ENCODE peak calls at places on chromosome 2, in five cellular contexts. N is lower leg skin, M is A549, H is endodermal cell, C is psoas muscle. R is an unnamed sample.

GRCh38 chr2:117815946-117816345 is 1.5 kb downstream of the DDX18 start:
- DNase-seq in C (no peak), H (no peak), N (no peak), M (no peak), R (no peak)

GRCh38 chr2:240603846-240604245 is 17.3 kb downstream of the CAPN10 start:
- DNase-seq in H (no peak), N (no peak), M (no peak), C (peak; percentile 8), R (no peak)

GRCh38 chr2:75403991-75404428 is 156.7 kb downstream of the EVA1A start:
- DNase-seq in N (no peak), M (peak; percentile 17), H (no peak), C (no peak), R (no peak)

GRCh38 chr2:55962910-55963309 is 39.3 kb upstream of the EFEMP1 start:
- DNase-seq in N (no peak), C (no peak), M (no peak), H (no peak), R (no peak)

GRCh38 chr2:215269397-215270117 is 42.3 kb upstream of the ATIC start:
- DNase-seq in N (peak; percentile 42), M (peak; percentile 18), H (peak; percentile 85), C (peak; percentile 21), R (peak; percentile 91)

GRCh38 chr2:236507393-236508085 is 62.1 kb upstream of the ACKR3 start:
- DNase-seq in C (peak; percentile 41), M (no peak), N (no peak), H (peak; percentile 88), R (no peak)

GRCh38 chr2:240926516-240927389 is 20.6 kb downstream of the CROCC2 start:
- DNase-seq in H (peak; percentile 57), N (no peak), M (no peak), C (peak; percentile 23), R (no peak)

GRCh38 chr2:99389946-99390345 is 52.8 kb downstream of the EIF5B start:
- DNase-seq in N (no peak), C (no peak), H (no peak), M (no peak), R (no peak)

GRCh38 chr2:111216811-111217652 is 96.3 kb downstream of the BCL2L11 start:
- DNase-seq in H (peak; percentile 15), N (no peak), M (no peak), C (no peak), R (no peak)

GRCh38 chr2:231545105-231545902 is 15.1 kb upstream of the NMUR1 start:
- DNase-seq in H (no peak), N (peak; percentile 36), C (no peak), M (no peak), R (no peak)

GRCh38 chr2:219331560-219332213 is 857 bp downstream of the RESP18 start:
- DNase-seq in N (no peak), H (peak; percentile 92), M (no peak), C (peak; percentile 35), R (no peak)

GRCh38 chr2:160214461-160215055 is 14.5 kb upstream of the ITGB6 start:
- DNase-seq in H (no peak), C (peak; percentile 24), M (peak; percentile 69), N (no peak), R (no peak)

GRCh38 chr2:190858817-190859216 is 21.8 kb upstream of the GLS start:
- DNase-seq in N (no peak), M (no peak), C (no peak), H (no peak), R (no peak)

GRCh38 chr2:26274058-26274613 is 29.4 kb downstream of the HADHB start:
- DNase-seq in M (no peak), H (no peak), N (peak; percentile 94), C (peak; percentile 31), R (peak; percentile 78)

GRCh38 chr2:174699993-174700766 is 64.1 kb downstream of the CHRNA1 start:
- DNase-seq in H (no peak), C (no peak), N (no peak), M (peak; percentile 65), R (no peak)

GRCh38 chr2:79369127-79369526 is 143.7 kb upstream of the CTNNA2 start:
- DNase-seq in M (no peak), H (no peak), C (no peak), N (no peak), R (no peak)

GRCh38 chr2:224584111-224584764 is 925 bp downstream of the CUL3 start:
- DNase-seq in H (peak; percentile 66), M (peak; percentile 10), N (peak; percentile 39), C (peak; percentile 35), R (no peak)

GRCh38 chr2:81467096-81467495 is 1162.5 kb upstream of the LRRTM1 start:
- DNase-seq in H (no peak), M (no peak), N (no peak), C (no peak), R (no peak)

GRCh38 chr2:224869601-224870000 is 153.4 kb upstream of the CCDC195 start:
- DNase-seq in M (no peak), C (no peak), N (no peak), H (no peak), R (no peak)

GRCh38 chr2:190804182-190804795 is 76.3 kb upstream of the GLS start:
- DNase-seq in N (no peak), H (no peak), C (no peak), M (no peak), R (no peak)

GRCh38 chr2:10768063-10768507 is 44.5 kb downstream of the PDIA6 start:
- DNase-seq in C (no peak), H (no peak), N (no peak), M (no peak), R (no peak)

GRCh38 chr2:207276248-207276647 is 110.5 kb upstream of the KLF7 start:
- DNase-seq in M (no peak), C (no peak), H (no peak), N (no peak), R (peak; percentile 71)

GRCh38 chr2:230640540-230641011 is 72.1 kb upstream of the CAB39 start:
- DNase-seq in M (no peak), N (no peak), C (no peak), H (no peak), R (peak; percentile 42)

GRCh38 chr2:142165790-142166189 is 35.0 kb upstream of the LRP1B start:
- DNase-seq in N (no peak), C (no peak), H (peak; percentile 73), M (peak; percentile 11), R (peak; percentile 13)

GRCh38 chr2:7145707-7146106 is 228.5 kb downstream of the RNF144A start:
- DNase-seq in M (no peak), N (no peak), C (no peak), H (no peak), R (no peak)

GRCh38 chr2:237118025-237118424 is 32.3 kb downstream of the COPS8 start:
- DNase-seq in H (no peak), N (no peak), C (no peak), M (no peak), R (no peak)

GRCh38 chr2:69997296-69998184 is 36.1 kb upstream of the ASPRV1 start:
- DNase-seq in H (peak; percentile 83), C (peak; percentile 58), N (no peak), M (peak; percentile 70), R (no peak)

GRCh38 chr2:151945186-151945585 is 117.0 kb upstream of the ARL5A start:
- DNase-seq in H (no peak), N (peak; percentile 44), M (no peak), C (no peak), R (no peak)

GRCh38 chr2:98380203-98380535 is 33.9 kb downstream of the CNGA3 start:
- DNase-seq in H (no peak), C (no peak), N (no peak), M (no peak), R (no peak)

DNA sequence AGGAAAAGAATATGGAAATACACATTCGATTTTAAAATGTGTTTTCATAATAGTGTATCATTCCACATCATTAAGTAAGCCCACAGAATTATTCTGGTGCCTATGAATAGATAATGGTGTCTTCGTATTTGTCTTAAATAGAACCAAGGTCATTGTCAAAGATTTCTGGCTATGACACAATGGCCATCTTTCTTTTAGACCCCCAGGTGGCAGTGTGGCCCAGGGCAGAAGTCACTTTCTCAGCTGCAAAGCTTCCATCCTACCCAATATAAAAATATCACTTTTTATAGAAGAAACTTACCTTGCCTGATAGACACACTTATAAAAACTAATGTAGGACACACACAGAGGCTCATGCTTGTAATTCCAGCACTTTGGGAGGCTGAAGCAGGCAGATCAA is 57.5 kb downstream of the ZRANB3 start:
- DNase-seq in N (no peak), H (peak; percentile 51), C (no peak), M (peak; percentile 3), R (peak; percentile 3)
- TF ChIP-seq CTCF in N (no peak), H (peak; percentile 86), C (peak; percentile 62), M (peak; percentile 50), R (peak; percentile 54)

DNA sequence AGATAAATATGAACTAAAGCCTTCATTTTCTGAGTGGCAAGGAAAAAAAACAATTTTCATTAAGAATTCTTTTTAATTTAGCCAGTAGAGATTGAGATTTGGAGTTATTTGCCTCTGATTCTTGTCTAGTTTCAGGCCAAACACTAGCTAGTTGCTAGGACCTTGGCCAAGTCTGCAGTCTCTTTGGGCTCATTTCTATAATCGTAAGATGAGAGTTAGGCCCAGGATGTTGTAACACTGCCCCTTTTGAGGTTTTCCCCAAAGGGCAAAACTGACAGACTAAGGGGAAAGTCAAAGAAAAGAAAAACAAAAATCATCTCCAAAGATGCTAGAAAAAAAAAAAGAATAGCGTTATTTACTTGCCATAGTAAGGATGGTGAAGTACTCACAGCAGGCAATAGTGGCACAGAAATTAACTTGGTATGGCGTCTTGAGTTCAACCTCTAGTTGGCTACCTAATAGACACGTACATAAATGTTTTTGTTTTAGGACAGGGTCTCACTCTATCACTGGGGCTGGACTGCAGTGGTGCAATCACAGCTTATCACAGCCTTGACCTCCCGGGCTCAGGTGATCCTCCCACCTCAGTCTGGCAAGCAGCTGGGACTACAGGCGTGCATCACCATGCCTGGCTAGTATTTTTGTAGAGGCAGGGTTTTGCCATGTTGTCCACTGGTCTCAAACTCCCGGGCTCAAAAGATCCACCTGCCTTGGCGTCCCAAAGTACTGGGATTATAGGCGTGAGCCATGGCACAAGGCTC is 23.0 kb upstream of the ADAM17 start:
- DNase-seq in N (no peak), M (no peak), C (no peak), H (no peak), R (no peak)
- H3K4me3 ChIP-seq in N (no peak overlapping the region), M (no peak overlapping the region), C (no peak overlapping the region), H (no peak overlapping the region), R (no peak overlapping the region)

GRCh38 chr2:182129188-182129707 is 143.6 kb downstream of the PPP1R1C start:
- DNase-seq in C (no peak), H (no peak), M (no peak), N (no peak), R (no peak)

GRCh38 chr2:182133195-182133891 is 147.7 kb downstream of the PPP1R1C start:
- DNase-seq in M (no peak), H (no peak), N (no peak), C (no peak), R (no peak)

GRCh38 chr2:182134201-182134600 is 148.5 kb downstream of the PPP1R1C start:
- DNase-seq in C (no peak), H (no peak), N (no peak), M (no peak), R (no peak)

DNA sequence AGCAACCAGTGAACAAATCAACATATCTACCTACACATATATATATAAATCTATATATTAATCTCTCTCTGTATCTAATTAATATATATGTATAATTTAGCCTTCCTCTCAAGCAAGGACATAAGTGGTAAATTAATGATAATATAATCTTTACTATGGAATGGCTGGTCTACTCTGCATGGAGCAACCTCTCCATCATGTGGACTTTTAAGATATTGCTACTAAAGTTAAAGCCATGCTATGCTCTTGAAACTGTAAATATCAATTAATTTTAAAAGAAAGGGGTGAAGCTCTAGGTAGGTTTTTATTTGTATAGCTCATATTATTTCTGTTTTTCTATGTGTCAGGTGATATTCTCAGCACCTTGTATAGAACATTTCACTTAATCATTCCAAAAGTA is 147.0 kb downstream of the PPP1R1C start:
- DNase-seq in N (no peak), M (no peak), H (no peak), C (no peak), R (no peak)
- TF ChIP-seq CTCF in N (no peak), M (no peak), H (peak; percentile 48), C (no peak), R (peak; percentile 62)

GRCh38 chr2:18558458-18558857 is 2.0 kb downstream of the RDH14 start:
- DNase-seq in C (no peak), M (no peak), H (no peak), N (no peak), R (no peak)
- H3K4me3 ChIP-seq in C (peak overlapping the region; percentile 86), M (no peak overlapping the region), H (peak overlapping the region; percentile 86), N (no peak overlapping the region), R (no peak overlapping the region)

R was measured in LNCaP clone FGC.